ENCODE peak calls at places on chromosomes 6 and 20, in ten cellular contexts. X is Karpas-422; H is left ventricle myocardium inferior; B is small intestine; E is colonic mucosa; M is lower lobe of right lung; G is fibroblast of lung; K is prostate gland; U is mucosa of descending colon; J is CD8-positive, alpha-beta T cell. N is an unnamed sample.

GRCh38 chr6:72580281-72580940 is 41.5 kb upstream of the KCNQ5 start:
- DNase-seq in U (no peak), K (no peak), E (no peak), B (no peak), M (no peak), H (no peak), X (peak; percentile 84), G (peak; percentile 85), J (no peak), N (peak; percentile 32)

GRCh38 chr6:128139519-128139918 is 238.7 kb upstream of the THEMIS start:
- DNase-seq in X (no peak), K (no peak), G (peak; percentile 72), M (no peak), J (no peak), U (no peak), E (no peak), B (peak; percentile 90), H (no peak), N (no peak)

GRCh38 chr20:57882451-57883161 is 172.8 kb upstream of the PMEPA1 start:
- DNase-seq in J (no peak), B (no peak), G (peak; percentile 40), K (no peak), H (no peak), U (no peak), E (peak; percentile 16), M (no peak), X (no peak), N (no peak)

GRCh38 chr20:14264869-14265268 is 72.5 kb downstream of the FLRT3 start:
- DNase-seq in K (no peak), B (peak; percentile 6), H (no peak), E (no peak), M (no peak), X (peak; percentile 43), J (no peak), G (peak; percentile 21), U (no peak), N (no peak)

GRCh38 chr20:3933126-3933684 is 44.0 kb downstream of the PANK2 start:
- DNase-seq in X (no peak), B (no peak), J (no peak), E (no peak), U (no peak), K (no peak), M (no peak), G (no peak), H (no peak), N (no peak)

GRCh38 chr20:52923123-52923543 is 49.0 kb upstream of the TSHZ2 start:
- DNase-seq in M (no peak), K (no peak), G (peak; percentile 100), U (no peak), J (no peak), H (no peak), X (no peak), B (no peak), E (no peak), N (no peak)

GRCh38 chr6:16766043-16766521 is 4.8 kb upstream of the ATXN1 start:
- DNase-seq in G (peak; percentile 97), X (no peak), E (no peak), U (no peak), K (no peak), M (no peak), H (no peak), B (no peak), J (no peak), N (peak; percentile 56)

GRCh38 chr6:36997811-36998722 is 7.4 kb upstream of the FGD2 start:
- DNase-seq in B (peak; percentile 50), U (no peak), K (peak; percentile 82), J (no peak), E (no peak), X (no peak), G (no peak), M (peak; percentile 75), H (peak; percentile 65), N (no peak)

GRCh38 chr20:8172191-8172590 is 40.1 kb downstream of the PLCB1 start:
- DNase-seq in B (no peak), X (no peak), U (no peak), G (no peak), K (no peak), H (no peak), E (no peak), M (no peak), J (no peak), N (no peak)

GRCh38 chr20:23101696-23102095 is 15.6 kb upstream of the CD93 start:
- DNase-seq in M (no peak), H (no peak), G (no peak), X (no peak), J (no peak), B (peak; percentile 52), E (no peak), K (no peak), U (no peak), N (no peak)

GRCh38 chr20:23105193-23105592 is 19.1 kb upstream of the CD93 start:
- DNase-seq in E (no peak), J (no peak), B (no peak), H (no peak), U (no peak), K (no peak), M (no peak), X (no peak), G (no peak), N (no peak)

GRCh38 chr20:23103284-23104018 is 17.3 kb upstream of the CD93 start:
- DNase-seq in M (no peak), K (no peak), X (no peak), H (no peak), B (no peak), J (no peak), E (no peak), U (no peak), G (no peak), N (no peak)

GRCh38 chr20:23108871-23109270 is 22.7 kb upstream of the CD93 start:
- DNase-seq in H (no peak), U (no peak), E (no peak), J (no peak), M (no peak), B (no peak), G (no peak), X (no peak), K (no peak), N (no peak)

GRCh38 chr20:23106271-23106851 is 20.2 kb upstream of the CD93 start:
- DNase-seq in X (no peak), H (no peak), E (no peak), M (no peak), B (no peak), K (no peak), J (no peak), G (no peak), U (no peak), N (no peak)
- H3K4me1 ChIP-seq in X (no peaks in the 10 kb centered on the region), H (peaks cover 61% of the 10 kb centered on the region), E (no peaks in the 10 kb centered on the region), M (peaks cover 51% of the 10 kb centered on the region), B (no peaks in the 10 kb centered on the region), K (no peaks in the 10 kb centered on the region), J (no peaks in the 10 kb centered on the region), G (no peaks in the 10 kb centered on the region), U (no peaks in the 10 kb centered on the region), N (no peaks in the 10 kb centered on the region)

GRCh38 chr6:144659735-144660246 is 374.7 kb downstream of the UTRN start:
- DNase-seq in X (no peak), K (no peak), G (peak; percentile 27), H (no peak), B (peak; percentile 32), M (no peak), E (peak; percentile 36), J (no peak), U (peak; percentile 39), N (no peak)

GRCh38 chr6:144661101-144661806 is 376.1 kb downstream of the UTRN start:
- DNase-seq in B (peak; percentile 80), G (peak; percentile 62), J (no peak), H (no peak), X (no peak), E (peak; percentile 87), K (no peak), M (no peak), U (peak; percentile 43), N (no peak)

GRCh38 chr6:144657691-144658090 is 372.6 kb downstream of the UTRN start:
- DNase-seq in H (no peak), G (peak; percentile 21), K (no peak), B (no peak), J (no peak), U (no peak), M (no peak), X (no peak), E (no peak), N (no peak)

GRCh38 chr6:144660545-144660944 is 375.4 kb downstream of the UTRN start:
- DNase-seq in J (no peak), H (no peak), X (no peak), E (peak; percentile 36), G (no peak), B (no peak), K (no peak), M (no peak), U (peak; percentile 45), N (no peak)

GRCh38 chr6:144659202-144659731 is 374.1 kb downstream of the UTRN start:
- DNase-seq in M (no peak), J (no peak), H (no peak), B (peak; percentile 36), U (peak; percentile 37), K (no peak), X (no peak), G (peak; percentile 44), E (peak; percentile 47), N (no peak)
- H3K4me3 ChIP-seq in M (peak overlapping the region; percentile 17), J (no peak overlapping the region), H (no peak overlapping the region), B (no peak overlapping the region), U (no peak overlapping the region), K (no peak overlapping the region), X (no peak overlapping the region), G (peak overlapping the region; percentile 31), E (no peak overlapping the region), N (peak overlapping the region; percentile 39)

GRCh38 chr6:31966506-31966905 is 5.4 kb downstream of the DXO start:
- DNase-seq in B (no peak), K (no peak), X (no peak), U (no peak), M (no peak), H (no peak), J (no peak), G (no peak), E (no peak), N (no peak)
- H3K36me3 ChIP-seq in B (peaks cover 26% of the 10 kb centered on the region), K (peaks cover 18% of the 10 kb centered on the region), X (peaks cover 10% of the 10 kb centered on the region), U (peaks cover 9% of the 10 kb centered on the region), M (peaks cover 93% of the 10 kb centered on the region), H (peaks cover 89% of the 10 kb centered on the region), J (peaks cover 59% of the 10 kb centered on the region), G (peaks cover 39% of the 10 kb centered on the region), E (peaks cover 5% of the 10 kb centered on the region), N (peaks cover 80% of the 10 kb centered on the region)

DNA sequence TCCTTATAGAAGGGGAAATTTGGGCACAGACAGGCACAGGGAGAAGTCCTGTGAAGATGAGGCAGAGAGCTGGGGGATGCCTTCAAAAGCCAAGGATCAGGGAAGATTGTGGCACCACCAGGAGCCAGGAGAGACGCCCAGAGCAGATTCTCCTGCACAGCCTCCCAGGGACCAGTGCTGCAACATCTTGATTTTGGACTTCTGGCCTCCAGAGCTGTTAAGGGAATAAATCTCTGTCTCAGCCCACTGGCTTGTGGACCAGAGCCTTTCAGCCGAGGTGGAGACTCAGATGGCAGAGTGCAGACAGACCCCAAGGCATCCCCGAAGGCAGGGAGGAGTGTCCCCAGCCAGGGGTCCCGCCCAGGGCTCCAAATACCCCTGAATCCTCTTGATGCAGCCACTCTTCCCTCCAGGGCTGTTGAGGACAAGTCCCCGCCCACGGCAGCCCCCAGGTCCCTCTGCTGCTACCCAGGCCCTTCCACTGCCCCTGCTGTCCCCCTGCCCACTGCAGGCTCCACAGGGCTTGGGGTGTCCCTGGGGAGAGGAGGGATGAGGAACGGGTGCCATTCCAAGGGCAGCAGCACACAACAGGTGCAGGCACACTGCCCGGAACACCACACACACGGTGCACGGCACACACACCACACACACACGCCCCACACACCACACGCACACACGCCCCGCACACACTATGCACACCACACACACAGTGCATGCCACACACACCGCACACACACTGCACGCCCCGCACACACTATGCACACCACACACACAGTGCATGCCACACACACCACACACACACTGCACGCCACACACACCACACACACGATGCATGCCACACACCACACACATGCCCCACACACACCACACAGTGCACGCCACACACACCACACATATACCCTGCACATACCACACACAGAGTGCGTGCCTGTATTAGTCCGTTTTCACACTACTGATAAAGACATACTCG is 311.4 kb downstream of the TAF4 start:
- DNase-seq in H (no peak), X (no peak), B (no peak), U (no peak), J (no peak), K (no peak), E (no peak), M (peak; percentile 26), G (no peak), N (no peak)
- H3K4me1 ChIP-seq in H (no peaks in the 10 kb centered on the region), X (peaks cover 24% of the 10 kb centered on the region), B (no peaks in the 10 kb centered on the region), U (no peaks in the 10 kb centered on the region), J (no peaks in the 10 kb centered on the region), K (no peaks in the 10 kb centered on the region), E (no peaks in the 10 kb centered on the region), M (no peaks in the 10 kb centered on the region), G (no peaks in the 10 kb centered on the region), N (no peaks in the 10 kb centered on the region)